ENCODE peak calls at places on chromosomes 1 and 21, in five cellular contexts. T is K562, A is GM12878, U is HCT116, M is HepG2. S is an unnamed sample.

GRCh38 chr1:222582099-222582774 is 7.5 kb downstream of the TAF1A start:
- DNase-seq in M (peak; percentile 19), T (no peak), A (peak; percentile 45), U (peak; percentile 13), S (no peak)

GRCh38 chr1:178093958-178094751 is at the start of gene RASAL2:
- DNase-seq in U (no peak), T (peak; percentile 78), M (peak; percentile 41), A (no peak), S (peak; percentile 79)

GRCh38 chr1:118988186-118989005 is at the start of gene TBX15:
- DNase-seq in U (no peak), T (no peak), A (no peak), M (no peak), S (no peak)

GRCh38 chr1:168876830-168877229 is 147.8 kb upstream of the DPT start:
- DNase-seq in M (no peak), U (no peak), T (no peak), A (no peak), S (no peak)

GRCh38 chr1:209045326-209046057 is 538.0 kb upstream of the CAMK1G start:
- DNase-seq in T (no peak), A (no peak), U (no peak), M (no peak), S (no peak)

GRCh38 chr1:221856188-221857093 is 114.6 kb upstream of the DUSP10 start:
- DNase-seq in A (no peak), T (no peak), U (no peak), M (no peak), S (no peak)

GRCh38 chr1:25099343-25099951 is 132.9 kb downstream of the SYF2 start:
- DNase-seq in A (no peak), U (no peak), T (no peak), M (peak; percentile 13), S (no peak)

GRCh38 chr1:212638419-212639151 is 30.0 kb downstream of the ATF3 start:
- DNase-seq in T (no peak), M (no peak), A (no peak), U (no peak), S (no peak)

GRCh38 chr1:169201084-169201619 is 94.7 kb downstream of the ATP1B1 start:
- DNase-seq in U (no peak), A (no peak), M (no peak), T (no peak), S (no peak)

GRCh38 chr1:151254217-151255213 is at the start of gene PSMD4:
- DNase-seq in T (peak; percentile 99), U (peak; percentile 94), M (peak; percentile 94), A (peak; percentile 96), S (peak; percentile 100)

GRCh38 chr1:26723013-26723991 is 27.5 kb downstream of the ARID1A start:
- DNase-seq in T (peak; percentile 84), A (no peak), U (peak; percentile 21), M (peak; percentile 82), S (peak; percentile 87)

GRCh38 chr1:12454406-12455391 is 163.3 kb downstream of the DHRS3 start:
- DNase-seq in T (peak; percentile 44), M (no peak), A (no peak), U (no peak), S (no peak)

GRCh38 chr1:113282011-113282896 is 108.1 kb upstream of the MAGI3 start:
- DNase-seq in U (no peak), T (no peak), M (no peak), A (no peak), S (no peak)

GRCh38 chr1:118266436-118266835 is 81.4 kb upstream of the SPAG17 start:
- DNase-seq in M (no peak), A (no peak), U (no peak), T (no peak), S (no peak)

GRCh38 chr1:11772458-11772857 is 10.5 kb downstream of the C1orf167 start:
- DNase-seq in T (no peak), A (no peak), M (no peak), U (no peak), S (no peak)

GRCh38 chr1:7302126-7302525 is 469.0 kb upstream of the VAMP3 start:
- DNase-seq in U (no peak), M (no peak), A (no peak), T (no peak), S (no peak)

GRCh38 chr1:219271914-219272545 is 98.4 kb downstream of the LYPLAL1 start:
- DNase-seq in M (no peak), T (no peak), U (no peak), A (no peak), S (no peak)

GRCh38 chr1:63189677-63190076 is 132.7 kb upstream of the FOXD3 start:
- DNase-seq in M (no peak), U (peak; percentile 15), A (no peak), T (no peak), S (peak; percentile 95)

GRCh38 chr1:9289724-9290493 is 2.8 kb upstream of the SPSB1 start:
- DNase-seq in U (no peak), M (peak; percentile 68), A (no peak), T (no peak), S (no peak)

GRCh38 chr1:226443439-226443838 is 35.5 kb upstream of the PARP1 start:
- DNase-seq in M (no peak), U (peak; percentile 91), A (no peak), T (no peak), S (no peak)

GRCh38 chr1:216222302-216222701 is 200.9 kb downstream of the USH2A start:
- DNase-seq in M (no peak), A (no peak), T (no peak), U (no peak), S (no peak)

GRCh38 chr1:172824199-172824598 is 165.3 kb downstream of the FASLG start:
- DNase-seq in M (no peak), U (no peak), T (no peak), A (no peak), S (no peak)

GRCh38 chr1:65170511-65171142 is 22.6 kb downstream of the AK4 start:
- DNase-seq in T (no peak), M (no peak), A (no peak), U (no peak), S (no peak)

GRCh38 chr21:45430521-45431501 is 25.8 kb downstream of the COL18A1 start:
- DNase-seq in A (no peak), T (peak; percentile 83), U (no peak), M (peak; percentile 95), S (no peak)
- TF ChIP-seq ZNF274 in A (no peak), T (no peak), U (no peak), M (peak; percentile 89), S (no peak)

GRCh38 chr1:29893806-29894205 is 657.5 kb downstream of the PTPRU start:
- DNase-seq in M (no peak), T (no peak), U (no peak), A (no peak), S (no peak)

GRCh38 chr1:29895201-29895600 is 658.9 kb downstream of the PTPRU start:
- DNase-seq in T (no peak), M (no peak), A (no peak), U (no peak), S (no peak)

GRCh38 chr1:29894311-29894710 is 658.0 kb downstream of the PTPRU start:
- DNase-seq in U (no peak), T (no peak), A (no peak), M (no peak), S (no peak)

GRCh38 chr1:29896791-29897725 is 660.7 kb downstream of the PTPRU start:
- DNase-seq in U (no peak), M (no peak), T (no peak), A (no peak), S (no peak)

GRCh38 chr1:29896300-29896699 is 660.0 kb downstream of the PTPRU start:
- DNase-seq in U (no peak), M (no peak), T (no peak), A (no peak), S (no peak)
- TF ChIP-seq ZNF274 in U (no peak), M (no peak), T (no peak), A (no peak), S (no peak)

GRCh38 chr1:15684468-15685283 is 556 bp downstream of the PLEKHM2 start:
- DNase-seq in A (no peak), T (peak; percentile 90), M (no peak), U (no peak), S (no peak)
- TF ChIP-seq ZNF274 in A (no peak), T (no peak), M (no peak), U (no peak), S (no peak)

GRCh38 chr1:2561898-2562895 is 6.0 kb downstream of the TNFRSF14 start:
- DNase-seq in U (no peak), A (no peak), T (peak; percentile 65), M (no peak), S (no peak)

GRCh38 chr1:2559509-2560298 is 3.5 kb downstream of the TNFRSF14 start:
- DNase-seq in T (no peak), A (no peak), M (no peak), U (no peak), S (no peak)

GRCh38 chr1:2560299-2561073 is 4.3 kb downstream of the TNFRSF14 start:
- DNase-seq in A (no peak), T (no peak), M (no peak), U (no peak), S (no peak)

GRCh38 chr1:2563205-2563604 is 7.0 kb downstream of the TNFRSF14 start:
- DNase-seq in U (no peak), T (no peak), A (no peak), M (no peak), S (no peak)

DNA sequence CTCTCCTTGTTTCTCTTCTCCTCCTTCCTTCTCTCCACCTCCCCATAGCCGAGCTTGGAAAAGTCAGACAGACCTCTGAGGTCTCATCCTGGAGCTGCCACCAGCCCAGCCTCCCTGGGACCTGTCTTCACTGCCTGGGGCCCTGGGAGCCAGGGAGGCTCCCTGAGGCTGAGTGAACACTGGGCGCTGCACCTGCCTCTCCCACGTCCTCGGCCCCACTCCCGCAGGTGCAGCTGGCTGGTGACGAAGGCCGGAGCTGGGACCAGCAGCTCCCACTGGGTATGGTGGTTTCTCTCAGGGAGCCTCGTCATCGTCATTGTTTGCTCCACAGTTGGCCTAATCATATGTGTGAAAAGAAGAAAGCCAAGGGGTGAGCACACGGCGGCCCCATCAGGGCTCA is 5.3 kb downstream of the TNFRSF14 start:
- DNase-seq in M (no peak), T (no peak), A (no peak), U (no peak), S (no peak)
- TF ChIP-seq ZNF274 in M (no peak), T (no peak), A (no peak), U (no peak), S (no peak)

GRCh38 chr1:97791251-97791650 is 129.6 kb downstream of the DPYD start:
- DNase-seq in T (no peak), M (no peak), U (no peak), A (peak; percentile 45), S (no peak)

GRCh38 chr1:97792655-97793054 is 128.2 kb downstream of the DPYD start:
- DNase-seq in M (no peak), U (no peak), A (no peak), T (no peak), S (no peak)

GRCh38 chr1:97797403-97798183 is 123.2 kb downstream of the DPYD start:
- DNase-seq in T (no peak), A (no peak), U (no peak), M (no peak), S (no peak)

DNA sequence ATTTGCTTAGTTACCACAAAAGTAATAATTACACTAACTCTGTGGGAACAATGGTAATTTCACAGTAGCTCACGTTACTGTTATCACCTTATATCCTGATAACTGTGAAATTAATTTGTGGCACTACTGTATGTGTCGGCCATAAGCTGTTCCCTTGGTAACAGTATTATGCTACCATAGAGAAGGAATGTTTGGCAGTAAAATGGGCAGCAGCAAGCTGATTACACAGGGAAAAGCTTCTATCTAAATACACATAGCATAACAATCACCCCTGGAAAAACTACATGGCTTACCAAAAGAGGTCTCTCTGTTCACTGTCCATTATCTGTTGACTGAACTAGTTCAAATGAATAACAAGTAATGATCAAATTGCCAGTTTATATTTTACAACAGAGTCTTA is 124.1 kb downstream of the DPYD start:
- DNase-seq in M (no peak), A (no peak), T (no peak), U (no peak), S (no peak)
- TF ChIP-seq ZNF274 in M (no peak), A (no peak), T (no peak), U (no peak), S (no peak)